ENCODE peak calls at places on chromosome 9, in four cellular contexts. One of them, this sample, is unnamed.
A peak's percentile ranks its signal among the peaks of the same experiment; 100 is the strongest.

GRCh38 chr9:130912932-130913598 is 16.5 kb upstream of the QRFP start:
- DNase-seq in transverse colon: no peak
- DNase-seq in stomach: no peak
- DNase-seq in suprapubic skin: no peak
- DNase-seq in this sample: peak; percentile 85

GRCh38 chr9:127806871-127807270 is 4.2 kb downstream of the FPGS start:
- DNase-seq in transverse colon: no peak
- DNase-seq in stomach: no peak
- DNase-seq in suprapubic skin: no peak
- DNase-seq in this sample: peak; percentile 60

GRCh38 chr9:91028166-91028827 is 226.7 kb downstream of the SYK start:
- DNase-seq in transverse colon: no peak
- DNase-seq in stomach: no peak
- DNase-seq in suprapubic skin: no peak
- DNase-seq in this sample: no peak

GRCh38 chr9:137670391-137671195 is 51.8 kb downstream of the EHMT1 start:
- DNase-seq in transverse colon: peak; percentile 62
- DNase-seq in stomach: peak; percentile 81
- DNase-seq in suprapubic skin: no peak
- DNase-seq in this sample: no peak

GRCh38 chr9:76642074-76642473 is 122.2 kb upstream of the PCA3 start:
- DNase-seq in transverse colon: no peak
- DNase-seq in stomach: no peak
- DNase-seq in suprapubic skin: no peak
- DNase-seq in this sample: no peak

GRCh38 chr9:107639426-107639825 is 149.9 kb upstream of the KLF4 start:
- DNase-seq in transverse colon: no peak
- DNase-seq in stomach: no peak
- DNase-seq in suprapubic skin: no peak
- DNase-seq in this sample: no peak

GRCh38 chr9:12819436-12820185 is 44.8 kb downstream of the LURAP1L start:
- DNase-seq in transverse colon: peak; percentile 19
- DNase-seq in stomach: no peak
- DNase-seq in suprapubic skin: no peak
- DNase-seq in this sample: no peak

GRCh38 chr9:117265253-117265652 is 149.6 kb downstream of the ASTN2 start:
- DNase-seq in transverse colon: no peak
- DNase-seq in stomach: no peak
- DNase-seq in suprapubic skin: no peak
- DNase-seq in this sample: no peak

GRCh38 chr9:95185931-95186330 is 131.6 kb downstream of the FANCC start:
- DNase-seq in transverse colon: no peak
- DNase-seq in stomach: no peak
- DNase-seq in suprapubic skin: no peak
- DNase-seq in this sample: no peak

GRCh38 chr9:22813520-22813919 is 366.9 kb downstream of the DMRTA1 start:
- DNase-seq in transverse colon: no peak
- DNase-seq in stomach: no peak
- DNase-seq in suprapubic skin: no peak
- DNase-seq in this sample: no peak

GRCh38 chr9:86046930-86047341 is 52.4 kb downstream of the GOLM1 start:
- DNase-seq in transverse colon: no peak
- DNase-seq in stomach: no peak
- DNase-seq in suprapubic skin: peak; percentile 72
- DNase-seq in this sample: peak; percentile 50

GRCh38 chr9:72041775-72042194 is 18.6 kb downstream of the C9orf57 start:
- DNase-seq in transverse colon: no peak
- DNase-seq in stomach: no peak
- DNase-seq in suprapubic skin: no peak
- DNase-seq in this sample: peak; percentile 83

GRCh38 chr9:78167356-78167755 is 68.5 kb upstream of the CEP78 start:
- DNase-seq in transverse colon: peak; percentile 28
- DNase-seq in stomach: peak; percentile 32
- DNase-seq in suprapubic skin: no peak
- DNase-seq in this sample: no peak

GRCh38 chr9:133246507-133247390 is 28.3 kb downstream of the ABO start:
- DNase-seq in transverse colon: no peak
- DNase-seq in stomach: no peak
- DNase-seq in suprapubic skin: no peak
- DNase-seq in this sample: peak; percentile 61

GRCh38 chr9:71758785-71759184 is 9.5 kb downstream of the CEMIP2 start:
- DNase-seq in transverse colon: no peak
- DNase-seq in stomach: no peak
- DNase-seq in suprapubic skin: no peak
- DNase-seq in this sample: no peak

GRCh38 chr9:96680812-96681499 is 25.8 kb upstream of the PRXL2C start:
- DNase-seq in transverse colon: no peak
- DNase-seq in stomach: no peak
- DNase-seq in suprapubic skin: no peak
- DNase-seq in this sample: no peak

GRCh38 chr9:130043654-130044623 is 950 bp upstream of the FNBP1 start:
- DNase-seq in transverse colon: peak; percentile 54
- DNase-seq in stomach: peak; percentile 30
- DNase-seq in suprapubic skin: peak; percentile 86
- DNase-seq in this sample: no peak

GRCh38 chr9:85404911-85405580 is 336.7 kb downstream of the AGTPBP1 start:
- DNase-seq in transverse colon: no peak
- DNase-seq in stomach: no peak
- DNase-seq in suprapubic skin: no peak
- DNase-seq in this sample: no peak

GRCh38 chr9:123609844-123610243 is 253.8 kb downstream of the CRB2 start:
- DNase-seq in transverse colon: no peak
- DNase-seq in stomach: no peak
- DNase-seq in suprapubic skin: no peak
- DNase-seq in this sample: no peak

GRCh38 chr9:123614503-123615258 is 258.7 kb downstream of the CRB2 start:
- DNase-seq in transverse colon: no peak
- DNase-seq in stomach: no peak
- DNase-seq in suprapubic skin: no peak
- DNase-seq in this sample: no peak

GRCh38 chr9:123607479-123607878 is 251.5 kb downstream of the CRB2 start:
- DNase-seq in transverse colon: no peak
- DNase-seq in stomach: no peak
- DNase-seq in suprapubic skin: no peak
- DNase-seq in this sample: no peak

GRCh38 chr9:123607987-123608565 is 252.1 kb downstream of the CRB2 start:
- DNase-seq in transverse colon: peak; percentile 51
- DNase-seq in stomach: no peak
- DNase-seq in suprapubic skin: no peak
- DNase-seq in this sample: no peak

GRCh38 chr9:123611228-123611627 is 255.2 kb downstream of the CRB2 start:
- DNase-seq in transverse colon: no peak
- DNase-seq in stomach: no peak
- DNase-seq in suprapubic skin: no peak
- DNase-seq in this sample: no peak
- H3K4me1 ChIP-seq in transverse colon: no peaks in the 10 kb centered on the region
- H3K4me1 ChIP-seq in stomach: no peaks in the 10 kb centered on the region
- H3K4me1 ChIP-seq in suprapubic skin: peaks cover 4% of the 10 kb centered on the region
- H3K4me1 ChIP-seq in this sample: no peaks in the 10 kb centered on the region

GRCh38 chr9:88583901-88584596 is 49.1 kb downstream of the NXNL2 start:
- DNase-seq in transverse colon: no peak
- DNase-seq in stomach: no peak
- DNase-seq in suprapubic skin: no peak
- DNase-seq in this sample: no peak
- TF ChIP-seq POLR2AphosphoS5 in transverse colon: peak; percentile 32
- TF ChIP-seq POLR2AphosphoS5 in stomach: no peak
- TF ChIP-seq POLR2AphosphoS5 in suprapubic skin: no peak
- TF ChIP-seq POLR2AphosphoS5 in this sample: no peak

DNA sequence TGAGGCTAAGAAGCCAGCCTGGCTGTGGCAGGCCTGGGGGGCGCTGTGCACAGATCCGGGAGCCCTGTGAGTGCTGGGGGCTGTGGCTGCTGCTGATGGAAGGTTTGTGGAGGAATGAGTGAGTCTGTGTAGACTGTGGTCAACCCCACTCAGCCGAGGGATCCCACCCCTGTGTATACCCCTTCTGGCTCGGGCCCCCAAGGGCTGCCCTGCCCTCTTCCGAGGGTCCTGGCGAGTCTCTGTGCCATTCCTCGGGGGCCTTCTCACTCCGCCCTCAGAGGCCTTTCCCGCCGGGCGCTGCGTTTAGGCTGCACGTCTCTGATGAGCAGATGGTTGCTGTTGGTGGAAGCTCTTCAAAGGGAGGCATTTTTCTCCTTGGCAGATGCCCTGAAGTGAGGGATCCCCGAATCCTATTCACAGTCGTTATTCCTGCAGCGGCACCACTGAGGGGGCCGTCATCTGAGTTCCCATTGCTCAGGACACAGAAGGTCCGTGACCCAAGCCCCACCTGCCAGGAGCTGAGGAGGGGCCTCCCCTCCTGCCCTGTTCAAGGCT is 94.1 kb downstream of the RXRA start:
- DNase-seq in transverse colon: no peak
- DNase-seq in stomach: no peak
- DNase-seq in suprapubic skin: no peak
- DNase-seq in this sample: peak; percentile 65
- H3K27ac ChIP-seq in transverse colon: peak overlapping the region; percentile 75
- H3K27ac ChIP-seq in stomach: no peak overlapping the region
- H3K27ac ChIP-seq in suprapubic skin: no peak overlapping the region
- H3K27ac ChIP-seq in this sample: no peak overlapping the region

GRCh38 chr9:92736816-92737606 is 27.6 kb downstream of the BICD2 start:
- DNase-seq in transverse colon: no peak
- DNase-seq in stomach: no peak
- DNase-seq in suprapubic skin: peak; percentile 52
- DNase-seq in this sample: no peak

GRCh38 chr9:92737611-92738299 is 26.9 kb downstream of the BICD2 start:
- DNase-seq in transverse colon: peak; percentile 37
- DNase-seq in stomach: no peak
- DNase-seq in suprapubic skin: peak; percentile 75
- DNase-seq in this sample: no peak

GRCh38 chr9:92738661-92739081 is 26.0 kb downstream of the BICD2 start:
- DNase-seq in transverse colon: no peak
- DNase-seq in stomach: peak; percentile 43
- DNase-seq in suprapubic skin: peak; percentile 79
- DNase-seq in this sample: no peak

GRCh38 chr9:92735907-92736600 is 28.6 kb downstream of the BICD2 start:
- DNase-seq in transverse colon: no peak
- DNase-seq in stomach: no peak
- DNase-seq in suprapubic skin: peak; percentile 59
- DNase-seq in this sample: no peak

GRCh38 chr9:92734931-92735906 is 29.4 kb downstream of the BICD2 start:
- DNase-seq in transverse colon: no peak
- DNase-seq in stomach: no peak
- DNase-seq in suprapubic skin: peak; percentile 66
- DNase-seq in this sample: no peak
- H3K4me1 ChIP-seq in transverse colon: peaks cover 40% of the 10 kb centered on the region
- H3K4me1 ChIP-seq in stomach: peaks cover 42% of the 10 kb centered on the region
- H3K4me1 ChIP-seq in suprapubic skin: peaks cover 66% of the 10 kb centered on the region
- H3K4me1 ChIP-seq in this sample: peaks cover 58% of the 10 kb centered on the region

DNA sequence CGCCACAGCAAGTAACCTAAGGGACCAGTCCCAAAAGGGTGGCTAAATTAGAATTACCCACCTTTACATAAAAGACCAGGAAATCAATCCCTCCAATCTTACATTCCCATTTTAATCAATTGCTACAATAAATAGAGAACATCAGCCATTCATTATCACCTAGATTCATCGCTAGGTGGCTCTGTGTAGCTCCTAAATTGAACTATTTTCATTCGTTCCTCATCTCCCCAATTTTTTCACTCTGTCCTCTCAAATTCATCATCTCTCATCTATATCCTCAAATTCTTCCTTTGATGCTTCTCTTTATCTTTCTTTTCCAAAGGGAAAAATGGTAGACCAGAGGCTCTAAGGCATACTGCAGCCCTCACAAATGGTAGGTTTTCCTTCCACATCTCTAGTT is 108.2 kb upstream of the TNC start:
- DNase-seq in transverse colon: no peak
- DNase-seq in stomach: no peak
- DNase-seq in suprapubic skin: no peak
- DNase-seq in this sample: no peak
- TF ChIP-seq POLR2AphosphoS5 in transverse colon: no peak
- TF ChIP-seq POLR2AphosphoS5 in stomach: no peak
- TF ChIP-seq POLR2AphosphoS5 in suprapubic skin: no peak
- TF ChIP-seq POLR2AphosphoS5 in this sample: no peak

GRCh38 chr9:114342755-114343440 is 13.2 kb downstream of the ORM2 start:
- DNase-seq in transverse colon: no peak
- DNase-seq in stomach: no peak
- DNase-seq in suprapubic skin: no peak
- DNase-seq in this sample: no peak
- H3K27ac ChIP-seq in transverse colon: peak overlapping the region; percentile 69
- H3K27ac ChIP-seq in stomach: no peak overlapping the region
- H3K27ac ChIP-seq in suprapubic skin: no peak overlapping the region
- H3K27ac ChIP-seq in this sample: no peak overlapping the region